ENCODE peak calls at places on chromosomes 11 and 22, in eight cellular contexts. N is COR-L47; A is Kasumi-1; M is T-helper 2 cell treated with Interferon-gamma antibody and Interleukin-4, amounts not matched to agents 5 μg/mL and 100 μg/mL, for 36 hours; R is NAMALWA; X is HEK293T; S is HTR-8/SVneo; F is NCI-H82. P is an unnamed sample.

GRCh38 chr11:12675951-12676711 is 1.9 kb downstream of the TEAD1 start:
- DNase-seq in F (peak; percentile 60), X (no peak), N (no peak), M (no peak), S (no peak), A (no peak), R (peak; percentile 14), P (peak; percentile 22)

GRCh38 chr11:40247023-40247422 is 1212.4 kb downstream of the LRRC4C start:
- DNase-seq in A (no peak), R (no peak), X (no peak), M (no peak), F (no peak), S (no peak), N (no peak), P (no peak)

GRCh38 chr11:94049351-94049750 is 28.2 kb downstream of the HEPHL1 start:
- DNase-seq in F (no peak), M (no peak), A (no peak), R (no peak), S (no peak), X (no peak), N (peak; percentile 84), P (no peak)

GRCh38 chr11:29511394-29511793 is 505.4 kb downstream of the KCNA4 start:
- DNase-seq in F (no peak), M (no peak), N (no peak), X (no peak), S (no peak), A (no peak), R (no peak), P (no peak)

GRCh38 chr11:125992893-125993292 is 47.0 kb downstream of the VSIG10L2 start:
- DNase-seq in M (no peak), A (no peak), X (no peak), F (no peak), R (no peak), S (no peak), N (no peak), P (no peak)

GRCh38 chr22:46072030-46072881 is 78.1 kb upstream of the PPARA start:
- DNase-seq in N (no peak), R (no peak), X (peak; percentile 32), F (no peak), A (peak; percentile 48), M (peak; percentile 72), S (no peak), P (peak; percentile 46)

GRCh38 chr22:50192825-50193204 is 7.1 kb downstream of the TRABD start:
- DNase-seq in M (no peak), N (no peak), F (no peak), S (no peak), R (peak; percentile 67), X (no peak), A (no peak), P (no peak)

GRCh38 chr11:70804174-70804855 is 406.0 kb downstream of the CTTN start:
- DNase-seq in N (no peak), X (no peak), S (no peak), M (no peak), F (no peak), A (no peak), R (no peak), P (no peak)

GRCh38 chr22:36065462-36065774 is 36.8 kb upstream of the RBFOX2 start:
- DNase-seq in R (no peak), M (no peak), F (no peak), N (no peak), X (no peak), S (no peak), A (peak; percentile 41), P (no peak)

GRCh38 chr11:88494857-88495256 is 157.3 kb upstream of the CTSC start:
- DNase-seq in F (peak; percentile 6), A (no peak), M (no peak), X (no peak), R (no peak), S (no peak), N (no peak), P (no peak)

GRCh38 chr11:92510591-92510990 is 286.0 kb downstream of the FAT3 start:
- DNase-seq in A (no peak), S (no peak), F (no peak), M (no peak), N (no peak), R (no peak), X (no peak), P (no peak)

GRCh38 chr11:110525883-110526282 is 96.1 kb downstream of the FDX1 start:
- DNase-seq in N (no peak), A (no peak), F (no peak), S (no peak), R (no peak), X (no peak), M (no peak), P (no peak)

GRCh38 chr22:48188211-48188845 is 1425.9 kb downstream of the TBC1D22A start:
- DNase-seq in F (no peak), X (no peak), S (no peak), A (no peak), R (no peak), N (no peak), M (no peak), P (no peak)

GRCh38 chr11:69174841-69175240 is 19.1 kb downstream of the SMIM38 start:
- DNase-seq in S (no peak), A (no peak), N (no peak), X (no peak), F (no peak), M (no peak), R (no peak), P (no peak)

GRCh38 chr11:64770120-64770519 is 8.2 kb downstream of the SF1 start:
- DNase-seq in M (no peak), S (no peak), F (no peak), X (no peak), A (no peak), R (no peak), N (no peak), P (no peak)

GRCh38 chr11:11620966-11621880 is 582 bp downstream of the GALNT18 start:
- DNase-seq in M (peak; percentile 35), S (peak; percentile 15), R (peak; percentile 76), N (peak; percentile 51), X (peak; percentile 21), F (peak; percentile 48), A (peak; percentile 36), P (peak; percentile 20)

GRCh38 chr11:65424200-65425104 is 1.9 kb downstream of the NEAT1 start:
- DNase-seq in X (no peak), M (peak; percentile 64), N (no peak), A (no peak), S (no peak), F (no peak), R (peak; percentile 81), P (no peak)

GRCh38 chr11:113618360-113618759 is 87.7 kb downstream of the TMPRSS5 start:
- DNase-seq in X (no peak), S (peak; percentile 61), M (no peak), F (no peak), R (no peak), A (no peak), N (no peak), P (no peak)

GRCh38 chr11:58513747-58514367 is 6.0 kb upstream of the OR5B21 start:
- DNase-seq in F (peak; percentile 58), R (peak; percentile 27), A (peak; percentile 67), N (peak; percentile 42), X (peak; percentile 54), S (peak; percentile 52), M (no peak), P (peak; percentile 29)

GRCh38 chr22:46965552-46966494 is 203.4 kb downstream of the TBC1D22A start:
- DNase-seq in M (no peak), F (no peak), S (no peak), R (no peak), A (no peak), X (no peak), N (no peak), P (no peak)

GRCh38 chr11:128463386-128463829 is 124.0 kb downstream of the ETS1 start:
- DNase-seq in F (no peak), M (peak; percentile 2), X (no peak), R (no peak), S (no peak), N (no peak), A (no peak), P (peak; percentile 14)

GRCh38 chr22:19535001-19535400 is 10.8 kb upstream of the CLDN5 start:
- DNase-seq in M (no peak), R (no peak), F (no peak), A (peak; percentile 55), S (no peak), X (no peak), N (no peak), P (no peak)

GRCh38 chr11:2989551-2989950 is 2.6 kb downstream of the NAP1L4 start:
- DNase-seq in R (peak; percentile 31), M (no peak), F (no peak), A (no peak), N (no peak), S (no peak), X (no peak), P (no peak)

GRCh38 chr11:6616596-6617250 is 2.5 kb downstream of the TPP1 start:
- DNase-seq in A (no peak), M (no peak), R (no peak), S (no peak), N (no peak), F (no peak), X (no peak), P (no peak)

GRCh38 chr11:98115873-98116272 is 904.9 kb upstream of the CNTN5 start:
- DNase-seq in F (peak; percentile 37), N (no peak), R (no peak), M (no peak), S (no peak), A (no peak), X (no peak), P (no peak)

P was measured in WERI-Rb-1.